ENCODE peak calls at places on chromosomes 7 and 10, in ten cellular contexts. H is coronary artery, U is right atrium auricular region, F is sigmoid colon, Q is Peyer's patch, L is astrocyte of the cerebellum, Y is AG04450, I is OCI-LY7, D is stomach, W is foreskin fibroblast. C is an unnamed sample.

GRCh38 chr10:102599565-102600327 is 44.5 kb upstream of the TRIM8 start:
- DNase-seq in Q (no peak), D (peak; percentile 35), I (no peak), H (no peak), W (no peak), Y (no peak), L (no peak), F (peak; percentile 55), U (no peak), C (peak; percentile 60)

GRCh38 chr7:73960548-73960947 is 67.4 kb upstream of the ELN start:
- DNase-seq in Q (peak; percentile 76), D (peak; percentile 67), F (no peak), U (no peak), H (no peak), Y (no peak), I (no peak), L (no peak), W (no peak), C (no peak)

GRCh38 chr10:28544058-28544457 is 11.1 kb downstream of the WAC start:
- DNase-seq in F (no peak), D (no peak), H (no peak), I (no peak), W (no peak), U (no peak), Y (no peak), Q (no peak), L (no peak), C (no peak)

GRCh38 chr10:11146402-11147171 is 128.9 kb downstream of the CELF2 start:
- DNase-seq in L (peak; percentile 66), U (no peak), F (no peak), D (no peak), Q (no peak), Y (no peak), I (no peak), W (peak; percentile 3), H (no peak), C (no peak)

GRCh38 chr7:27453702-27454405 is 208.8 kb downstream of the HIBADH start:
- DNase-seq in W (peak; percentile 94), H (no peak), Q (no peak), I (no peak), Y (peak; percentile 24), U (no peak), D (no peak), L (no peak), F (no peak), C (no peak)

GRCh38 chr10:83764681-83765080 is 374.6 kb upstream of the GHITM start:
- DNase-seq in U (no peak), W (no peak), I (no peak), H (no peak), D (no peak), L (peak; percentile 1), F (no peak), Q (no peak), Y (no peak), C (no peak)

GRCh38 chr10:49161411-49161997 is 26.7 kb downstream of the TMEM273 start:
- DNase-seq in L (peak; percentile 48), Q (no peak), H (no peak), Y (no peak), U (no peak), F (no peak), I (peak; percentile 66), W (peak; percentile 43), D (no peak), C (no peak)

GRCh38 chr10:29636178-29636577 is 1.4 kb upstream of the SVIL start:
- DNase-seq in I (no peak), H (no peak), L (no peak), Y (no peak), Q (no peak), F (no peak), U (no peak), D (no peak), W (peak; percentile 59), C (no peak)

GRCh38 chr7:88669913-88670312 is 89.6 kb upstream of the ZNF804B start:
- DNase-seq in I (no peak), Y (no peak), W (no peak), H (no peak), D (no peak), L (no peak), F (no peak), U (no peak), Q (no peak), C (no peak)

GRCh38 chr7:3722396-3722846 is 421.4 kb downstream of the SDK1 start:
- DNase-seq in L (no peak), Q (peak; percentile 48), F (no peak), U (no peak), D (no peak), I (peak; percentile 35), Y (no peak), H (no peak), W (peak; percentile 7), C (no peak)

GRCh38 chr10:30639946-30640786 is 10.6 kb upstream of the LYZL2 start:
- DNase-seq in Y (peak; percentile 42), L (peak; percentile 69), F (no peak), W (peak; percentile 42), I (peak; percentile 59), Q (no peak), H (no peak), U (no peak), D (no peak), C (no peak)

GRCh38 chr7:31642681-31643115 is 44.3 kb upstream of the PPP1R17 start:
- DNase-seq in D (no peak), W (no peak), I (no peak), L (no peak), F (no peak), H (no peak), U (no peak), Q (no peak), Y (no peak), C (no peak)

GRCh38 chr7:31651800-31652326 is 35.2 kb upstream of the PPP1R17 start:
- DNase-seq in D (no peak), H (no peak), L (no peak), Q (no peak), Y (no peak), F (no peak), W (no peak), U (no peak), I (no peak), C (no peak)

GRCh38 chr7:31646969-31647368 is 40.0 kb upstream of the PPP1R17 start:
- DNase-seq in F (no peak), W (no peak), I (no peak), U (no peak), Y (no peak), L (no peak), Q (no peak), H (no peak), D (no peak), C (no peak)

GRCh38 chr7:31651234-31651633 is 35.8 kb upstream of the PPP1R17 start:
- DNase-seq in H (no peak), Q (no peak), D (no peak), L (no peak), Y (no peak), F (no peak), U (no peak), I (no peak), W (no peak), C (no peak)

DNA sequence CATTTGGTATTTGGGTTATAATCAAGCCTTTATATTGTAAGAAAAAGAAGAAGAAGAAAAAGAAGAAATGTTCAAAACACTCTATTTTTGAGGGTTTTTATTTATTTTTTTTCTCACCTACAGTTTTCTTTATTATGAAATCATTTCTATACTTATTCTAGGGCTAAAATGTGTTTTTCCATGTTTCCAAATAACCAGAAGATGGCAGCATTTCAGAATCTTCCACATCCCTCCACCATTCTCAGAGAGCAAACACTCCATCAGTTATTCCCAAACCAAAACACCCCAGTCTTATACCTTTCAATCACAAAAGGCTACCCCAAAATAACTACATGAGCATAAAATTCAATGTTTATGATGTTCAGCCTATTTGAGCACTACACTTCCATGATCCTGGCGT is 38.7 kb upstream of the PPP1R17 start:
- DNase-seq in F (no peak), D (no peak), U (no peak), L (peak; percentile 11), Q (no peak), Y (no peak), W (no peak), H (no peak), I (no peak), C (no peak)
- TF ChIP-seq CTCF in F (no peak), D (no peak), U (no peak), L (peak; percentile 44), Q (no peak), Y (peak; percentile 13), W (no peak), H (no peak), I (peak; percentile 49), C (peak; percentile 74)

GRCh38 chr7:30159698-30160143 is 24.9 kb downstream of the MTURN start:
- DNase-seq in W (no peak), H (no peak), Q (no peak), Y (no peak), L (no peak), D (peak; percentile 56), U (no peak), F (no peak), I (peak; percentile 55), C (no peak)
- TF ChIP-seq CTCF in W (peak; percentile 7), H (no peak), Q (no peak), Y (peak; percentile 30), L (no peak), D (peak; percentile 11), U (no peak), F (no peak), I (peak; percentile 63), C (peak; percentile 44)

GRCh38 chr7:138981332-138982203 is at the start of gene KIAA1549:
- DNase-seq in Q (peak; percentile 79), F (peak; percentile 70), L (peak; percentile 19), I (peak; percentile 15), U (no peak), H (peak; percentile 69), W (peak; percentile 62), Y (no peak), D (peak; percentile 77), C (no peak)
- TF ChIP-seq CTCF in Q (no peak), F (no peak), L (no peak), I (no peak), U (no peak), H (no peak), W (no peak), Y (no peak), D (no peak), C (peak; percentile 35)

GRCh38 chr10:118735294-118735693 is 19.5 kb downstream of the CACUL1 start:
- DNase-seq in Y (no peak), D (no peak), I (no peak), F (no peak), W (no peak), H (no peak), U (no peak), L (no peak), Q (no peak), C (no peak)

GRCh38 chr10:118737594-118738302 is 17.0 kb downstream of the CACUL1 start:
- DNase-seq in U (no peak), H (no peak), F (no peak), W (no peak), Q (no peak), L (no peak), Y (no peak), I (no peak), D (no peak), C (no peak)

GRCh38 chr10:118732253-118733194 is 22.2 kb downstream of the CACUL1 start:
- DNase-seq in U (no peak), H (no peak), D (no peak), F (no peak), Y (no peak), Q (no peak), L (no peak), I (no peak), W (no peak), C (no peak)

GRCh38 chr10:118730699-118731456 is 23.9 kb downstream of the CACUL1 start:
- DNase-seq in Y (no peak), W (no peak), I (no peak), Q (no peak), F (no peak), U (no peak), D (no peak), H (no peak), L (no peak), C (no peak)

GRCh38 chr10:118734477-118734876 is 20.3 kb downstream of the CACUL1 start:
- DNase-seq in H (no peak), F (no peak), U (no peak), Y (no peak), D (no peak), Q (no peak), W (no peak), L (no peak), I (no peak), C (no peak)
- TF ChIP-seq CTCF in H (no peak), F (peak; percentile 15), U (no peak), Y (peak; percentile 51), D (no peak), Q (no peak), W (peak; percentile 37), L (peak; percentile 36), I (peak; percentile 73), C (peak; percentile 71)